ENCODE peak calls at places on chromosome 7, in eight cellular contexts. One of them, this sample, is unnamed.

GRCh38 chr7:29851487-29851886 is 45.2 kb downstream of the WIPF3 start:
- DNase-seq in ovary: no peak
- DNase-seq in cardiac fibroblast: no peak
- DNase-seq in mesothelial cell of epicardium: no peak
- DNase-seq in SK-N-SH: no peak
- DNase-seq in foreskin keratinocyte: no peak
- DNase-seq in neural progenitor cell: no peak
- DNase-seq in GM20000: no peak
- DNase-seq in this sample: no peak

GRCh38 chr7:29919790-29920189 is 69.8 kb downstream of the SCRN1 start:
- DNase-seq in ovary: no peak
- DNase-seq in cardiac fibroblast: no peak
- DNase-seq in mesothelial cell of epicardium: no peak
- DNase-seq in SK-N-SH: no peak
- DNase-seq in foreskin keratinocyte: no peak
- DNase-seq in neural progenitor cell: no peak
- DNase-seq in GM20000: no peak
- DNase-seq in this sample: no peak

GRCh38 chr7:45971661-45972175 is 50.6 kb upstream of the IGFBP3 start:
- DNase-seq in ovary: no peak
- DNase-seq in cardiac fibroblast: no peak
- DNase-seq in mesothelial cell of epicardium: no peak
- DNase-seq in SK-N-SH: no peak
- DNase-seq in foreskin keratinocyte: no peak
- DNase-seq in neural progenitor cell: no peak
- DNase-seq in GM20000: no peak
- DNase-seq in this sample: no peak

GRCh38 chr7:43781726-43782607 is 23.5 kb downstream of the BLVRA start:
- DNase-seq in ovary: no peak
- DNase-seq in cardiac fibroblast: peak
- DNase-seq in mesothelial cell of epicardium: no peak
- DNase-seq in SK-N-SH: peak
- DNase-seq in foreskin keratinocyte: peak
- DNase-seq in neural progenitor cell: no peak
- DNase-seq in GM20000: no peak
- DNase-seq in this sample: no peak

GRCh38 chr7:95213809-95214492 is 110.4 kb downstream of the PON1 start:
- DNase-seq in ovary: peak
- DNase-seq in cardiac fibroblast: peak
- DNase-seq in mesothelial cell of epicardium: no peak
- DNase-seq in SK-N-SH: no peak
- DNase-seq in foreskin keratinocyte: no peak
- DNase-seq in neural progenitor cell: no peak
- DNase-seq in GM20000: no peak
- DNase-seq in this sample: no peak

GRCh38 chr7:58316-58715 is 134.1 kb upstream of the FAM20C start:
- DNase-seq in ovary: peak
- DNase-seq in cardiac fibroblast: no peak
- DNase-seq in mesothelial cell of epicardium: peak
- DNase-seq in SK-N-SH: no peak
- DNase-seq in foreskin keratinocyte: no peak
- DNase-seq in neural progenitor cell: no peak
- DNase-seq in GM20000: no peak
- DNase-seq in this sample: no peak

GRCh38 chr7:41579961-41580935 is 122.6 kb downstream of the INHBA start:
- DNase-seq in ovary: no peak
- DNase-seq in cardiac fibroblast: peak
- DNase-seq in mesothelial cell of epicardium: no peak
- DNase-seq in SK-N-SH: no peak
- DNase-seq in foreskin keratinocyte: peak
- DNase-seq in neural progenitor cell: no peak
- DNase-seq in GM20000: no peak
- DNase-seq in this sample: no peak

GRCh38 chr7:40986351-40986873 is 716.5 kb downstream of the INHBA start:
- DNase-seq in ovary: no peak
- DNase-seq in cardiac fibroblast: peak
- DNase-seq in mesothelial cell of epicardium: no peak
- DNase-seq in SK-N-SH: no peak
- DNase-seq in foreskin keratinocyte: no peak
- DNase-seq in neural progenitor cell: no peak
- DNase-seq in GM20000: no peak
- DNase-seq in this sample: no peak

GRCh38 chr7:158114056-158114850 is 473.4 kb downstream of the PTPRN2 start:
- DNase-seq in ovary: no peak
- DNase-seq in cardiac fibroblast: no peak
- DNase-seq in mesothelial cell of epicardium: no peak
- DNase-seq in SK-N-SH: no peak
- DNase-seq in foreskin keratinocyte: no peak
- DNase-seq in neural progenitor cell: no peak
- DNase-seq in GM20000: no peak
- DNase-seq in this sample: no peak

GRCh38 chr7:137879357-137880158 is 32.8 kb upstream of the DGKI start:
- DNase-seq in ovary: no peak
- DNase-seq in cardiac fibroblast: no peak
- DNase-seq in mesothelial cell of epicardium: no peak
- DNase-seq in SK-N-SH: no peak
- DNase-seq in foreskin keratinocyte: peak
- DNase-seq in neural progenitor cell: peak
- DNase-seq in GM20000: peak
- DNase-seq in this sample: peak

GRCh38 chr7:122532406-122533269 is 166.3 kb downstream of the RNF133 start:
- DNase-seq in ovary: no peak
- DNase-seq in cardiac fibroblast: peak
- DNase-seq in mesothelial cell of epicardium: no peak
- DNase-seq in SK-N-SH: peak
- DNase-seq in foreskin keratinocyte: no peak
- DNase-seq in neural progenitor cell: peak
- DNase-seq in GM20000: peak
- DNase-seq in this sample: peak

GRCh38 chr7:155354371-155355048 is 56.8 kb downstream of the INSIG1 start:
- DNase-seq in ovary: no peak
- DNase-seq in cardiac fibroblast: no peak
- DNase-seq in mesothelial cell of epicardium: no peak
- DNase-seq in SK-N-SH: no peak
- DNase-seq in foreskin keratinocyte: no peak
- DNase-seq in neural progenitor cell: no peak
- DNase-seq in GM20000: no peak
- DNase-seq in this sample: no peak

GRCh38 chr7:100119701-100120517 is 475 bp downstream of the CNPY4 start:
- DNase-seq in ovary: peak
- DNase-seq in cardiac fibroblast: peak
- DNase-seq in mesothelial cell of epicardium: peak
- DNase-seq in SK-N-SH: peak
- DNase-seq in foreskin keratinocyte: no peak
- DNase-seq in neural progenitor cell: peak
- DNase-seq in GM20000: peak
- DNase-seq in this sample: peak

GRCh38 chr7:25913574-25914224 is 238.3 kb upstream of the NFE2L3 start:
- DNase-seq in ovary: no peak
- DNase-seq in cardiac fibroblast: no peak
- DNase-seq in mesothelial cell of epicardium: no peak
- DNase-seq in SK-N-SH: no peak
- DNase-seq in foreskin keratinocyte: no peak
- DNase-seq in neural progenitor cell: no peak
- DNase-seq in GM20000: no peak
- DNase-seq in this sample: no peak

GRCh38 chr7:17674166-17674955 is 265.9 kb downstream of the SNX13 start:
- DNase-seq in ovary: no peak
- DNase-seq in cardiac fibroblast: no peak
- DNase-seq in mesothelial cell of epicardium: no peak
- DNase-seq in SK-N-SH: no peak
- DNase-seq in foreskin keratinocyte: peak
- DNase-seq in neural progenitor cell: no peak
- DNase-seq in GM20000: no peak
- DNase-seq in this sample: no peak

GRCh38 chr7:26189000-26189539 is 11.5 kb downstream of the HNRNPA2B1 start:
- DNase-seq in ovary: no peak
- DNase-seq in cardiac fibroblast: no peak
- DNase-seq in mesothelial cell of epicardium: no peak
- DNase-seq in SK-N-SH: no peak
- DNase-seq in foreskin keratinocyte: no peak
- DNase-seq in neural progenitor cell: no peak
- DNase-seq in GM20000: no peak
- DNase-seq in this sample: no peak

GRCh38 chr7:127391591-127392181 is 822 bp downstream of the ZNF800 start:
- DNase-seq in ovary: peak
- DNase-seq in cardiac fibroblast: peak
- DNase-seq in mesothelial cell of epicardium: peak
- DNase-seq in SK-N-SH: no peak
- DNase-seq in foreskin keratinocyte: no peak
- DNase-seq in neural progenitor cell: peak
- DNase-seq in GM20000: peak
- DNase-seq in this sample: peak

GRCh38 chr7:80450621-80451308 is 61.1 kb downstream of the GNAT3 start:
- DNase-seq in ovary: no peak
- DNase-seq in cardiac fibroblast: peak
- DNase-seq in mesothelial cell of epicardium: no peak
- DNase-seq in SK-N-SH: no peak
- DNase-seq in foreskin keratinocyte: peak
- DNase-seq in neural progenitor cell: no peak
- DNase-seq in GM20000: no peak
- DNase-seq in this sample: no peak

GRCh38 chr7:20776942-20777341 is 9.7 kb downstream of the SP8 start:
- DNase-seq in ovary: no peak
- DNase-seq in cardiac fibroblast: no peak
- DNase-seq in mesothelial cell of epicardium: no peak
- DNase-seq in SK-N-SH: no peak
- DNase-seq in foreskin keratinocyte: no peak
- DNase-seq in neural progenitor cell: peak
- DNase-seq in GM20000: no peak
- DNase-seq in this sample: no peak

GRCh38 chr7:3301831-3302618 is 973 bp downstream of the SDK1 start:
- DNase-seq in ovary: peak
- DNase-seq in cardiac fibroblast: peak
- DNase-seq in mesothelial cell of epicardium: peak
- DNase-seq in SK-N-SH: peak
- DNase-seq in foreskin keratinocyte: peak
- DNase-seq in neural progenitor cell: peak
- DNase-seq in GM20000: peak
- DNase-seq in this sample: no peak

GRCh38 chr7:50534690-50535290 is 30.4 kb downstream of the DDC start:
- DNase-seq in ovary: no peak
- DNase-seq in cardiac fibroblast: peak
- DNase-seq in mesothelial cell of epicardium: no peak
- DNase-seq in SK-N-SH: peak
- DNase-seq in foreskin keratinocyte: peak
- DNase-seq in neural progenitor cell: no peak
- DNase-seq in GM20000: no peak
- DNase-seq in this sample: no peak
- TF ChIP-seq CTCF in ovary: no peak
- TF ChIP-seq CTCF in cardiac fibroblast: no peak
- TF ChIP-seq CTCF in mesothelial cell of epicardium: no peak
- TF ChIP-seq CTCF in SK-N-SH: peak
- TF ChIP-seq CTCF in foreskin keratinocyte: peak
- TF ChIP-seq CTCF in neural progenitor cell: peak
- TF ChIP-seq CTCF in GM20000: no peak
- TF ChIP-seq CTCF in this sample: no peak

DNA sequence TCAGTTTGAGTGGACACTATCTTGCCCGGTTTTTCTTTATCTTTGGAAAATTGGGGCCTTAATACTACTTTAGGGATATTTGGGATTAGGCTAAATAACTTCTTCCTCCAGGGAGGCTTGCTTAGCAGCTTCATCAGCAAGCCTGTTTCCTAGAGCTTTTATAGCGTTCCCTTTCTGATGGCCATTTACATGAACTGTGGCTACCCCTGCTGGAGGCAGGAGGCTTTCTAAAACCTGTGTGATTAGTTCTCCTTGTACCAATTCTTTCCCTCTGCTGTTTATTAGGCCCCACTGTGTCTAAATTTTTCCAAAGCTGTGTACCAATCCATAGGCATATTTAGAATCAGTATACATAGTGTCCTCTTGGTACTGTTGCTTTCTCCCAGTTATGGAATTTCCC is 61.7 kb upstream of the CNTNAP2 start:
- DNase-seq in ovary: no peak
- DNase-seq in cardiac fibroblast: no peak
- DNase-seq in mesothelial cell of epicardium: no peak
- DNase-seq in SK-N-SH: no peak
- DNase-seq in foreskin keratinocyte: no peak
- DNase-seq in neural progenitor cell: no peak
- DNase-seq in GM20000: no peak
- DNase-seq in this sample: no peak
- TF ChIP-seq CTCF in ovary: no peak
- TF ChIP-seq CTCF in cardiac fibroblast: no peak
- TF ChIP-seq CTCF in mesothelial cell of epicardium: no peak
- TF ChIP-seq CTCF in SK-N-SH: no peak
- TF ChIP-seq CTCF in foreskin keratinocyte: no peak
- TF ChIP-seq CTCF in neural progenitor cell: peak
- TF ChIP-seq CTCF in GM20000: no peak
- TF ChIP-seq CTCF in this sample: no peak

DNA sequence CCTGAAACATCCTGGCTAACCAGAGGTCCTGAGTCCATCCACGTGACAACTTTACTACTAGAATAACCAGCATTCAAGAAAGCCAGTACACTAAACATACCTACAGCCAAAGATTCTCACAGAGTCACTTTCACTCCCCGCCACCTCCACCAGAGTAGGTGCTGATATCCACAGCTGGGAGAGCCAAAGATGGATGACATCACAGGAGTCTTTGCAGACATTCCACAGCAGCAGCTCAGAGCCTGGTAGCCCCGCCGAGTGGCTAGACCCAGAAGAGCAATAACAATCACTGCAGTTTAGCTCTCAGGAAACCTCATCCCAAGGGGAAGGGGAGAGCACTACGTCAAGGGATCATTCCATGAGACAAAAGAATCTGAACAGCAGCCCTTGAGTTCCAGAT is 13.5 kb upstream of the ADAM22 start:
- DNase-seq in ovary: no peak
- DNase-seq in cardiac fibroblast: no peak
- DNase-seq in mesothelial cell of epicardium: no peak
- DNase-seq in SK-N-SH: no peak
- DNase-seq in foreskin keratinocyte: no peak
- DNase-seq in neural progenitor cell: no peak
- DNase-seq in GM20000: no peak
- DNase-seq in this sample: no peak
- TF ChIP-seq CTCF in ovary: no peak
- TF ChIP-seq CTCF in cardiac fibroblast: no peak
- TF ChIP-seq CTCF in mesothelial cell of epicardium: no peak
- TF ChIP-seq CTCF in SK-N-SH: no peak
- TF ChIP-seq CTCF in foreskin keratinocyte: no peak
- TF ChIP-seq CTCF in neural progenitor cell: no peak
- TF ChIP-seq CTCF in GM20000: no peak
- TF ChIP-seq CTCF in this sample: no peak

DNA sequence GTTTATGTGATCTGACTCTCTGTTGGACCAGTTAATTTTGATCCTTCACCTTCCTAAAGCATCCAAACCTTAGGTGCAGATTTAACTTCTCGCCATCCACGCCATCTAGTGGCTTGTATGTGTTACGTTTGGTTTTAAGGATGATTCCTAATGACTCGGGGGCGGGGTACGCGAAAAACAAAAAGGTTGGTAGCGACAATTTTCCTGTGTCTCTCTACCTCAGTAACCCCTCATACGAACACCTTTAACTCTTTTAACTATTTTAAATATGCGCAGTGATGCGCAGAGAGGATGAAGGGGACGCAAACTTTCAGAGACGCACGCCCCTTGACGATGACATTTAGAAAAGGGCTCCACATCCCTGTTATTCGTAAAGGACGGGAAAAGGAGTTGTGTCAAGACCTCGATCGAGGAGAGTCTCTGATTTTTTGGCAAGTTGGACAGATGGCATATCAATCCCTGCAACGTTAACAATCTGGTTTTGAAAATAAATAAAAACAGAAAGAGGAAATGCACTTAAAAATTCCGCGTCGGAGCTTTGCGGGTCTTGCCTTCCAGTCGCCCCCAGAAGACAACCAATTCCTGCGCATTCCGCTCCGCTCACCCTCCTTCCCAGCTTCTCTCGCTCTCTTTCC is 597 bp upstream of the KCND2 start:
- DNase-seq in ovary: peak
- DNase-seq in cardiac fibroblast: peak
- DNase-seq in mesothelial cell of epicardium: peak
- DNase-seq in SK-N-SH: peak
- DNase-seq in foreskin keratinocyte: peak
- DNase-seq in neural progenitor cell: peak
- DNase-seq in GM20000: peak
- DNase-seq in this sample: peak
- TF ChIP-seq CTCF in ovary: peak
- TF ChIP-seq CTCF in cardiac fibroblast: peak
- TF ChIP-seq CTCF in mesothelial cell of epicardium: peak
- TF ChIP-seq CTCF in SK-N-SH: peak
- TF ChIP-seq CTCF in foreskin keratinocyte: peak
- TF ChIP-seq CTCF in neural progenitor cell: peak
- TF ChIP-seq CTCF in GM20000: peak
- TF ChIP-seq CTCF in this sample: peak